ENCODE peak calls at places on chromosomes 4 and X, in nine cellular contexts. U is esophagus squamous epithelium, C is uterus, S is ovary, Q is stomach, X is thyroid gland, B is breast epithelium, G is suprapubic skin, R is testis. Y is an unnamed sample.

GRCh38 chr4:68871772-68872441 is 56.1 kb downstream of the UGT2B10 start:
- DNase-seq in U (no peak), C (no peak), S (no peak), Q (no peak), X (no peak), B (no peak), G (no peak), R (no peak), Y (no peak)

GRCh38 chrX:96102997-96103396 is 581.6 kb upstream of the DIAPH2 start:
- DNase-seq in U (no peak), C (no peak), S (no peak), Q (peak), X (no peak), B (no peak), G (no peak), R (no peak), Y (peak)

GRCh38 chrX:47991263-47992092 is 12.3 kb downstream of the ZNF182 start:
- DNase-seq in U (no peak), C (no peak), S (no peak), Q (no peak), X (no peak), B (no peak), G (no peak), R (no peak), Y (no peak)

GRCh38 chr4:39410415-39410814 is 3.7 kb downstream of the KLB start:
- DNase-seq in U (no peak), C (no peak), S (no peak), Q (no peak), X (no peak), B (no peak), G (no peak), R (no peak), Y (no peak)

GRCh38 chr4:101039367-101039766 is 308.0 kb downstream of the PPP3CA start:
- DNase-seq in U (no peak), C (no peak), S (no peak), Q (no peak), X (no peak), B (no peak), G (no peak), R (no peak), Y (no peak)

GRCh38 chr4:20422398-20422797 is 170.7 kb downstream of the SLIT2 start:
- DNase-seq in U (no peak), C (peak), S (no peak), Q (peak), X (no peak), B (no peak), G (no peak), R (peak), Y (peak)

GRCh38 chr4:177596035-177596434 is 153.8 kb upstream of the AGA start:
- DNase-seq in U (no peak), C (no peak), S (no peak), Q (no peak), X (no peak), B (no peak), G (no peak), R (no peak), Y (no peak)

GRCh38 chrX:63784902-63785692 is at the start of gene ARHGEF9:
- DNase-seq in U (no peak), C (peak), S (peak), Q (peak), X (peak), B (no peak), G (no peak), R (peak), Y (no peak)

GRCh38 chrX:17707731-17708130 is 29.6 kb upstream of the SCML1 start:
- DNase-seq in U (no peak), C (no peak), S (no peak), Q (no peak), X (no peak), B (no peak), G (no peak), R (no peak), Y (no peak)

GRCh38 chrX:154495472-154495922 is 5.1 kb upstream of the SLC10A3 start:
- DNase-seq in U (no peak), C (no peak), S (no peak), Q (no peak), X (no peak), B (no peak), G (no peak), R (no peak), Y (no peak)

GRCh38 chr4:150368667-150369066 is 213.3 kb upstream of the MAB21L2 start:
- DNase-seq in U (no peak), C (no peak), S (no peak), Q (no peak), X (no peak), B (no peak), G (no peak), R (no peak), Y (no peak)

GRCh38 chr4:16684083-16684482 is 214.4 kb downstream of the LDB2 start:
- DNase-seq in U (no peak), C (no peak), S (no peak), Q (no peak), X (no peak), B (no peak), G (no peak), R (no peak), Y (no peak)

GRCh38 chr4:156298230-156298629 is 344.6 kb upstream of the CTSO start:
- DNase-seq in U (no peak), C (peak), S (no peak), Q (no peak), X (no peak), B (no peak), G (no peak), R (no peak), Y (no peak)

GRCh38 chr4:169975837-169976796 is 50.1 kb downstream of the MFAP3L start:
- DNase-seq in U (no peak), C (no peak), S (no peak), Q (no peak), X (no peak), B (no peak), G (no peak), R (no peak), Y (peak)

DNA sequence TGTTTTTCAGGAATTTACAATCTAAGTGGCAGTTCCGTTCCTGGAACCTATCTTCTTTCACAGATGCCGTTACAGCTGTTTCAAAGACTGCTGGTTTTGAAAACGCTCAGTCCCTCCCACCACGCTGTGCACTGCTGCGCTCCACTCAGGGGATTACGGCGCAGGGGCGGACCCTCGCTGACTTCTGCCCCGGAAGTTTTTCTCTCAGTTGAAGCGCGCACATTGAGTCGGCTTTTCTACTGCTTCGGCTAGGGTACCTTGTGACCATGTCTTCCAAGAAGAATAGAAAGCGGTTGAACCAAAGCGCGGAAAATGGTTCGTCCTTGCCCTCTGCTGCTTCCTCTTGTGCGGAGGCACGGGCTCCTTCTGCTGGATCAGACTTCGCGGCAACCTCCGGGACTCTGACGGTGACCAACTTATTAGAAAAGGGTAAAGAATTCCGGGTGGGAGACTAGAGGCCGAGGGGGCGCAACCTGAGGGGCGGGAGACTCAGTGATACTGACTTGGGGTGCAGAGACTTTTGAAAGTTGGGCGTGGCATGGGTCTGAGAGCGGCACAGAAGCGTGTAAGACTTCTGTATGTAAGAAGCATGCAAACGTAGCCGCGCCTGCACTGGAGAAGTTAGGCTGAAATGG is 597 bp upstream of the NUDT6 start:
- DNase-seq in U (peak), C (peak), S (peak), Q (peak), X (peak), B (peak), G (peak), R (peak), Y (peak)
- TF ChIP-seq POLR2A in U (no peak), C (peak), S (no peak), Q (no peak), X (no peak), B (no peak), G (no peak), R (no peak), Y (no peak)

GRCh38 chr4:26991057-26991456 is 130.4 kb downstream of the STIM2 start:
- DNase-seq in U (no peak), C (no peak), S (no peak), Q (no peak), X (no peak), B (no peak), G (no peak), R (no peak), Y (no peak)

GRCh38 chr4:26995316-26995715 is 134.7 kb downstream of the STIM2 start:
- DNase-seq in U (no peak), C (no peak), S (no peak), Q (no peak), X (no peak), B (no peak), G (no peak), R (no peak), Y (no peak)

GRCh38 chr4:26993967-26994366 is 133.3 kb downstream of the STIM2 start:
- DNase-seq in U (no peak), C (no peak), S (no peak), Q (no peak), X (no peak), B (no peak), G (no peak), R (no peak), Y (no peak)

GRCh38 chr4:26993541-26993940 is 132.9 kb downstream of the STIM2 start:
- DNase-seq in U (no peak), C (no peak), S (no peak), Q (no peak), X (no peak), B (no peak), G (no peak), R (no peak), Y (no peak)

DNA sequence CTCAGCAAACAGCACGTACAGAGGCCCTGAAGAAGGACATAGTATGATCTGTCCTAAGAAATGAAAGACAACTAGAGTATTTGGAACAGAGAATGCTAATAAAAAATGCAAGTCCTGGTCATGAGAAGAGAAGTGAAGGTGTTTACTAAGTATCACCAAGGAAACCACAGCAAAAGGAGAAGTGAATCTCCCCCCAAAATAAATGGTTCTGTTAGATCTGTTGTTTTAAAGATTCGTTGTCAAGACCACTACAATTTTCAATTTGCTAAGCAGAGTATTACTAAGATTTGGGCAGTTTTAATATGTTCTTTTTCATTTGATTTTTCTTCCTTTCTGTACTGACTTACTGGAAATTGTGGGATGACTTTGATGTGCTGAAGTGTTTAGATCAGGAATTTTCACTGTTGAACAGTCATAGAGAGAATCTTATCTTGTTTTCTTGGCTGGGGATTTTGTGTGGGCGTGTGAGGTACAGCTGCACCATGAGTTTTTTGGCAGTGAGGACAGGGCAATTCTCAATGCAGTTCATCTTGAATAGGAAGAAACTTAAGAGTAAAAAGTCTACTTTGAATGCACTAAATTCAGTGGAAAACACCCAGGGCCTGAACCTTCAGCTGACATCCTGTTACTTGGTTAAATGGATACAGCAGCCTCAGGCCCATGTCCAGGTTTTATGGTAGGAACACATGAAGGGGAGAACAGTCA is 132.2 kb downstream of the STIM2 start:
- DNase-seq in U (no peak), C (peak), S (peak), Q (no peak), X (peak), B (peak), G (no peak), R (peak), Y (no peak)
- H3K4me3 ChIP-seq in U (no peak), C (no peak), S (no peak), Q (no peak), X (no peak), B (no peak), G (no peak), R (no peak), Y (no peak)

GRCh38 chrX:101450052-101450451 is 35.2 kb upstream of the ARMCX4 start:
- DNase-seq in U (no peak), C (no peak), S (no peak), Q (no peak), X (no peak), B (no peak), G (no peak), R (no peak), Y (no peak)
- TF ChIP-seq POLR2A in U (no peak), C (no peak), S (no peak), Q (no peak), X (no peak), B (no peak), G (no peak), R (no peak), Y (no peak)

DNA sequence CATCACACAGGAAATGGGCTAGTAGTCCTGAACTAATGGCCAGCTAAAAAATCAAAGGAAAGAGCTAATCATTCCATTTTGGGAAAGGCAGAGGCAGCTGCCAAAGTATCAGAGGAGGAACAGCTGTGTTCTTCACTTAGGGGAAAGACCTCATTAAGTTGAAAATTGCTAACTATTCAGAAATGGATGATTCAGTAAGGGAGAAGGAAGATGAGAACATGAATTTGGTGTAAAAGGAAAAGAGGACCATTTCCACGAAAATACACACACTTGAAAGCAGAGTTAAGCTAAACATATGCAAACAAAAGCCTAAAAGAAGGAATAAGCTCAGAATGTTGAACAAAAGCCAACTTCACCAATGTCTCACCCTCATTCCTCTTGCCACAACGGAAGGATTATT is 90.4 kb downstream of the PCDH19 start:
- DNase-seq in U (no peak), C (no peak), S (no peak), Q (no peak), X (no peak), B (no peak), G (no peak), R (no peak), Y (no peak)
- H3K4me3 ChIP-seq in U (no peak), C (no peak), S (no peak), Q (no peak), X (no peak), B (no peak), G (no peak), R (no peak), Y (no peak)